ENCODE peak calls at places on chromosomes 5 and 9, in six cellular contexts. M, T, A, C, P and V are unnamed samples. For H3K4me1, the result is how much of the 10 kb centered on the place peaks cover.

GRCh38 chr5:64019746-64020145 is 57.5 kb upstream of the HTR1A start:
- DNase-seq in P (no peak), A (no peak), M (no peak), T (no peak), C (no peak), V (no peak)

GRCh38 chr9:95268681-95269080 is 48.8 kb downstream of the FANCC start:
- DNase-seq in P (peak), T (peak), A (no peak), M (no peak), C (no peak), V (peak)

GRCh38 chr9:71076096-71076495 is 45.3 kb downstream of the TRPM3 start:
- DNase-seq in M (no peak), T (no peak), P (no peak), A (no peak), C (no peak), V (no peak)

GRCh38 chr5:13189532-13189931 is 755.0 kb downstream of the DNAH5 start:
- DNase-seq in P (no peak), A (no peak), T (no peak), M (no peak), C (no peak), V (no peak)

GRCh38 chr9:116238225-116238624 is 84.6 kb downstream of the PAPPA start:
- DNase-seq in T (no peak), C (no peak), P (no peak), A (no peak), M (no peak), V (no peak)

GRCh38 chr5:156934450-156935211 is 28.4 kb downstream of the TIMD4 start:
- DNase-seq in A (no peak), M (no peak), T (peak), P (peak), C (peak), V (peak)

GRCh38 chr5:38189031-38189632 is 69.2 kb upstream of the EGFLAM start:
- DNase-seq in A (no peak), M (no peak), C (no peak), P (no peak), T (peak), V (no peak)

GRCh38 chr5:59007460-59008063 is 424.7 kb downstream of the RAB3C start:
- DNase-seq in T (no peak), P (no peak), C (no peak), M (no peak), A (no peak), V (no peak)

GRCh38 chr9:94085062-94085639 is 887 bp downstream of the PTPDC1 start:
- DNase-seq in P (no peak), A (no peak), M (no peak), C (no peak), T (peak), V (peak)

GRCh38 chr5:38465702-38466443 is 90.6 kb downstream of the LIFR start:
- DNase-seq in A (no peak), M (no peak), T (no peak), C (no peak), P (no peak), V (no peak)

GRCh38 chr5:133400120-133400519 is 212.2 kb downstream of the FSTL4 start:
- DNase-seq in C (no peak), T (no peak), M (no peak), A (no peak), P (no peak), V (no peak)

GRCh38 chr5:160167623-160168165 is 48.4 kb upstream of the PWWP2A start:
- DNase-seq in T (peak), C (no peak), P (no peak), A (no peak), M (no peak), V (no peak)
- H3K4me1 ChIP-seq in T (under half), C (under half), P (under half), A (under half), M (under half), V (half or more)

GRCh38 chr5:34717426-34718327 is 61.5 kb downstream of the RAI14 start:
- DNase-seq in P (no peak), M (no peak), A (no peak), T (no peak), C (no peak), V (no peak)
- TF ChIP-seq POLR2A in P (no peak), M (no peak), A (no peak), T (no peak), C (no peak), V (no peak)

DNA sequence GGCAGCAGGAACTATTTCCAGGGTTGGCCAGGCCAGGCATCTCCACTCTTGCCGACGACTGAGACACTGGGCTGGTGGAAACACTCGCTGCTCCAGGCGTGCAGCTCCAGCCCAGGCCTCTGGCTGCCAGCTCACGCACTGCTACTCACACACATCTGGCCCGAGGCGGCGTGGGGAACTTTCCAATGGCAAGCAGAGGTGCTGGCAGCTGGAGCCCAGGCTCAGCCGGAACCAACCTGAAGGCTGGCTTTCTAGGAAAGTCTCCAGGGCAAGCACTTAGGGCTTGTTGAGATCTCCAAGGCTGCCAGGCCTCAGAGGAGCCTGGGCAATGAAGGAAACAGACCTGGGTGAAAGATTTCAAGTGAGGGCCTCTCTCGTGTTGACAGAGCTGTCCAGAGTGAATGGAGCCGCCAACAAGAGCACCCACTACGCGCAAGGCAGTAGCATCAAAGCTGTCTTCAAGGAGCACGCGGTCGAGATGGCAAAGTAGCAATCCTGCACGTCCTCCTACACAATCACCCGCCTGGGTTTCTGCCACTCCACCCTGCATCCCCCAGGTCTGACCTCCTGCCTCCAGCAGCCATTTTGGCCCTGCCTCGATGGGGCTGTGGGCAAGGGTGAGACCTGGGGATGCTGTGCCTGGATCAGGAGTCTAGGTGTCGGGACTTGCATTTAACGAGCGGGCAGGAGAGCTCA is 14.4 kb downstream of the SH3PXD2B start:
- DNase-seq in A (no peak), C (no peak), T (no peak), P (no peak), M (no peak), V (no peak)
- H3K4me1 ChIP-seq in A (under half), C (half or more), T (under half), P (under half), M (under half), V (under half)

DNA sequence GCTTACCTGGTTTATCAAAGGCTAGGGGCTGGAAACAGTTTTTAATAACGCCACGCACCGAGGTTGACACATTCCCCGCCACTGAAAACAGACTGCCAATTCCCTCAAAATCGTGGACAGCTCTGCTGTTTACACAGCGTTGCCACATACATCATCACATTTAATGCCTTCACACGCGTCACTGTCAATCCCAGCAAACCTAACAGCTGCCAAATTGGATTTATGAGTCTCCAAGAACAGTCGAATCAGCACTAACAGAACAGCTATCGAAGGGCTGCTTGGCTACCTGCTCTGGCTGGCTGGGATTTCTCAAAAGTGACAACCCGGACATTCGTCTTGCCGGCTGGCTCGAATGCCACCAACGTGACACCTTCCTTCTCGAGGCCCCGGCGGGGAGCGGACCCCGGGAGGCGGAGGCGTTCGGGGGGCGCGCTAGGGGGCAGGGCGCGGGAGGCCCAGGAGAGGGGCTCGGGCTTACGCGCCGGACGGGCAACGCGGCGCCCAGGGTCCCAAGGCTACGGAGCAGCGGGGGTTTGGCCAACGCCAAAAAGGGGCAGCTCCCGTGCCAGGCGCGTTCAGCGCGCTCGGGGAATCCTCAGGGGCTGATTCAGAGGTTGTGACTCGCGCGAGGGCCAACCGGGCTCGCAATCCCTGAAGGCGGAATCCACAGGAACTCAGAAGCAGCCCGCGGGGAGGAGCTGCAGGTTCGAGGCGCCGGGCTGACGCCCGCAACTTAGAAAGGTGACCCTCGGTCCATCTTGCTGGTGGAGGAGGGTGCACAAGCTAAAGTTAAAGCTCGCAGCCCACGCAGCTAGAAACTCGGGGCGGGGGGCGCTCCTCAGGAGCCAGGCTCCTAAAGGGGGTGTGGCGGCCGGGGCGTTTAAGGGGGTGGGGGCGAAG is 1.2 kb downstream of the CDC14B start:
- DNase-seq in P (peak), M (no peak), C (no peak), T (peak), A (peak), V (peak)
- TF ChIP-seq POLR2A in P (no peak), M (no peak), C (no peak), T (no peak), A (no peak), V (no peak)

GRCh38 chr9:91835632-91836031 is 114.4 kb downstream of the ROR2 start:
- DNase-seq in T (no peak), C (no peak), M (no peak), A (no peak), P (no peak), V (no peak)
- H3K4me1 ChIP-seq in T (under half), C (under half), M (under half), A (under half), P (under half), V (under half)